ENCODE peak calls at places on chromosomes 7 and 10, in ten cellular contexts. Y, A, J, R, V, F, X, H, W and N are unnamed samples.

GRCh38 chr10:11724938-11725776 is 17.0 kb upstream of the ECHDC3 start:
- DNase-seq in W (no peak), V (peak), A (no peak), R (peak), F (no peak), J (no peak), X (no peak), Y (no peak), H (peak), N (peak)

GRCh38 chr10:6507311-6507710 is 72.8 kb downstream of the PRKCQ start:
- DNase-seq in R (no peak), F (no peak), X (no peak), H (no peak), Y (no peak), A (no peak), V (no peak), J (no peak), W (no peak), N (no peak)

GRCh38 chr10:72334196-72334831 is 20.4 kb downstream of the DNAJB12 start:
- DNase-seq in J (no peak), V (peak), H (peak), X (no peak), W (no peak), R (no peak), A (no peak), Y (no peak), F (no peak), N (no peak)

GRCh38 chr10:103273026-103273425 is 3.9 kb upstream of the INA start:
- DNase-seq in Y (no peak), V (no peak), A (no peak), H (no peak), X (peak), R (peak), J (no peak), F (no peak), W (peak), N (no peak)

GRCh38 chr7:151440799-151441443 is 980 bp upstream of the CRYGN start:
- DNase-seq in H (peak), W (no peak), Y (no peak), J (no peak), A (no peak), R (no peak), X (peak), V (no peak), F (no peak), N (no peak)

GRCh38 chr7:141704741-141705140 is 2.8 kb upstream of the DENND11 start:
- DNase-seq in W (no peak), X (no peak), Y (no peak), V (no peak), A (no peak), F (no peak), J (no peak), R (no peak), H (no peak), N (no peak)

GRCh38 chr7:80548790-80549530 is 37.1 kb upstream of the GNAT3 start:
- DNase-seq in A (no peak), W (no peak), R (no peak), V (no peak), H (no peak), J (no peak), X (no peak), Y (no peak), F (no peak), N (no peak)

GRCh38 chr7:138952791-138953190 is 28.4 kb downstream of the KIAA1549 start:
- DNase-seq in R (no peak), Y (no peak), J (no peak), X (no peak), H (no peak), F (no peak), A (no peak), V (no peak), W (no peak), N (no peak)

GRCh38 chr10:100509241-100509640 is 10.4 kb downstream of the SEC31B start:
- DNase-seq in J (peak), V (no peak), A (no peak), Y (no peak), R (no peak), X (no peak), H (no peak), W (no peak), F (no peak), N (no peak)

GRCh38 chr7:52261052-52261451 is 774.4 kb upstream of the POM121L12 start:
- DNase-seq in Y (no peak), R (no peak), A (no peak), X (no peak), W (no peak), V (no peak), H (no peak), F (no peak), J (no peak), N (no peak)

GRCh38 chr7:133618970-133619369 is 366.1 kb downstream of the EXOC4 start:
- DNase-seq in X (no peak), R (no peak), V (no peak), Y (no peak), J (no peak), A (no peak), F (no peak), W (no peak), H (no peak), N (no peak)

GRCh38 chr7:113289140-113289740 is 170.9 kb upstream of the SMIM30 start:
- DNase-seq in F (no peak), H (no peak), Y (no peak), A (no peak), X (no peak), W (no peak), V (peak), R (no peak), J (no peak), N (peak)

GRCh38 chr10:68105820-68106219 is 3.5 kb upstream of the MYPN start:
- DNase-seq in X (no peak), R (no peak), F (no peak), J (no peak), V (no peak), W (no peak), Y (no peak), H (no peak), A (no peak), N (no peak)

GRCh38 chr7:143407296-143408246 is 1.1 kb downstream of the EPHA1 start:
- DNase-seq in H (no peak), J (no peak), F (no peak), V (no peak), X (no peak), A (peak), Y (no peak), W (no peak), R (no peak), N (no peak)

GRCh38 chr10:118508863-118509262 is 86.6 kb downstream of the PRLHR start:
- DNase-seq in X (no peak), W (no peak), V (no peak), R (no peak), A (no peak), H (no peak), J (no peak), F (no peak), Y (no peak), N (no peak)

GRCh38 chr7:416761-417624 is 102.7 kb downstream of the PDGFA start:
- DNase-seq in V (no peak), F (no peak), R (no peak), X (peak), J (no peak), Y (no peak), A (no peak), H (peak), W (no peak), N (no peak)

GRCh38 chr10:118584181-118584954 is 11.1 kb downstream of the PRLHR start:
- DNase-seq in V (no peak), Y (no peak), J (no peak), X (no peak), W (no peak), R (no peak), A (no peak), F (no peak), H (no peak), N (no peak)

GRCh38 chr10:3662775-3663174 is 122.2 kb downstream of the KLF6 start:
- DNase-seq in Y (no peak), X (no peak), H (no peak), J (no peak), V (no peak), F (no peak), W (no peak), A (no peak), R (no peak), N (no peak)

GRCh38 chr7:2575733-2576350 is 17.1 kb downstream of the IQCE start:
- DNase-seq in H (no peak), F (no peak), Y (no peak), W (no peak), J (no peak), X (peak), V (no peak), A (no peak), R (no peak), N (no peak)

GRCh38 chr10:5587151-5588079 is 62.7 kb downstream of the CALML3 start:
- DNase-seq in A (no peak), Y (no peak), W (no peak), J (no peak), V (no peak), X (peak), H (peak), F (no peak), R (no peak), N (no peak)

GRCh38 chr7:151389768-151390593 is 19.9 kb downstream of the WDR86 start:
- DNase-seq in J (no peak), A (no peak), F (no peak), X (no peak), W (no peak), R (no peak), Y (no peak), H (peak), V (no peak), N (no peak)

GRCh38 chr10:30999084-30999712 is 32.5 kb downstream of the ZNF438 start:
- DNase-seq in J (no peak), X (no peak), R (no peak), Y (no peak), V (no peak), A (no peak), H (no peak), W (no peak), F (peak), N (no peak)

GRCh38 chr7:156768698-156769472 is 124.1 kb downstream of the LMBR1 start:
- DNase-seq in J (no peak), F (no peak), A (no peak), Y (no peak), R (no peak), V (no peak), W (no peak), H (no peak), X (no peak), N (no peak)

GRCh38 chr7:1532456-1533254 is 2.2 kb downstream of the MAFK start:
- DNase-seq in F (peak), V (peak), H (peak), A (peak), X (peak), Y (no peak), R (peak), J (peak), W (peak), N (peak)

GRCh38 chr7:36961097-36961496 is 236.8 kb upstream of the AOAH start:
- DNase-seq in Y (no peak), H (no peak), J (no peak), R (no peak), W (no peak), A (no peak), X (no peak), F (no peak), V (no peak), N (no peak)

GRCh38 chr7:6165075-6165474 is 107.3 kb downstream of the CYTH3 start:
- DNase-seq in H (no peak), W (no peak), R (no peak), F (no peak), A (no peak), J (no peak), V (no peak), Y (no peak), X (peak), N (no peak)

GRCh38 chr7:44769381-44770209 is 20.9 kb downstream of the ZMIZ2 start:
- DNase-seq in R (no peak), A (no peak), W (no peak), H (no peak), X (no peak), V (no peak), F (no peak), Y (no peak), J (no peak), N (no peak)